ENCODE peak calls at places on chromosomes 1 and 21, in four cellular contexts. I is choroid plexus epithelial cell, B is astrocyte of the spinal cord, O is astrocyte. F is an unnamed sample.

GRCh38 chr1:214727274-214727673 is 124.3 kb downstream of the CENPF start:
- DNase-seq in I (no peak), B (no peak), O (no peak), F (no peak)

GRCh38 chr1:193143285-193143684 is 21.5 kb downstream of the CDC73 start:
- DNase-seq in I (peak; percentile 51), B (peak; percentile 37), O (no peak), F (peak; percentile 35)

GRCh38 chr1:84582802-84583587 is 8.8 kb upstream of the CTBS start:
- DNase-seq in I (peak; percentile 65), B (no peak), O (peak; percentile 38), F (peak; percentile 22)

GRCh38 chr1:98949166-98949565 is 55.5 kb downstream of the PLPPR5 start:
- DNase-seq in I (no peak), B (no peak), O (no peak), F (no peak)

GRCh38 chr1:8025061-8025670 is 943 bp downstream of the ERRFI1 start:
- DNase-seq in I (peak; percentile 57), B (peak; percentile 35), O (no peak), F (no peak)

GRCh38 chr1:235102993-235103411 is 25.6 kb downstream of the TOMM20 start:
- DNase-seq in I (no peak), B (no peak), O (no peak), F (no peak)

GRCh38 chr1:13714851-13715250 is 14.9 kb downstream of the PRDM2 start:
- DNase-seq in I (peak; percentile 28), B (no peak), O (no peak), F (no peak)

GRCh38 chr1:14812189-14812588 is 213.7 kb downstream of the KAZN start:
- DNase-seq in I (no peak), B (no peak), O (no peak), F (no peak)

GRCh38 chr21:35217504-35218060 is 168.5 kb upstream of the RUNX1 start:
- DNase-seq in I (peak; percentile 89), B (peak; percentile 79), O (peak; percentile 93), F (peak; percentile 88)

GRCh38 chr1:26913754-26914619 is at the start of gene NR0B2:
- DNase-seq in I (no peak), B (no peak), O (no peak), F (no peak)

GRCh38 chr1:229310833-229311232 is 32.0 kb downstream of the CCSAP start:
- DNase-seq in I (peak; percentile 20), B (peak; percentile 15), O (peak; percentile 41), F (no peak)

GRCh38 chr1:8409107-8409506 is 91.2 kb downstream of the SLC45A1 start:
- DNase-seq in I (peak; percentile 83), B (peak; percentile 75), O (peak; percentile 62), F (peak; percentile 14)

GRCh38 chr1:167926486-167926997 is 9.9 kb upstream of the DCAF6 start:
- DNase-seq in I (no peak), B (no peak), O (no peak), F (no peak)

GRCh38 chr1:20070357-20070756 is 363 bp downstream of the PLA2G5 start:
- DNase-seq in I (no peak), B (no peak), O (no peak), F (no peak)

GRCh38 chr1:109531205-109531779 is 8.4 kb upstream of the GPR61 start:
- DNase-seq in I (no peak), B (no peak), O (no peak), F (no peak)

GRCh38 chr21:44895859-44896258 is 22.4 kb upstream of the PTTG1IP start:
- DNase-seq in I (no peak), B (no peak), O (no peak), F (no peak)

GRCh38 chr21:33791058-33791457 is 124.5 kb downstream of the ATP5PO start:
- DNase-seq in I (no peak), B (no peak), O (no peak), F (no peak)

GRCh38 chr1:74534241-74534640 is 21.8 kb upstream of the LRRC53 start:
- DNase-seq in I (peak; percentile 1), B (peak; percentile 53), O (peak; percentile 88), F (no peak)

GRCh38 chr1:205827623-205828022 is 14.6 kb upstream of the SLC41A1 start:
- DNase-seq in I (no peak), B (no peak), O (no peak), F (peak; percentile 36)

GRCh38 chr1:184866991-184867788 is 107.1 kb downstream of the NIBAN1 start:
- DNase-seq in I (peak; percentile 98), B (peak; percentile 98), O (peak; percentile 100), F (peak; percentile 98)

GRCh38 chr1:22971161-22972062 is 1.3 kb downstream of the LACTBL1 start:
- DNase-seq in I (peak; percentile 35), B (no peak), O (peak; percentile 13), F (no peak)

GRCh38 chr1:3023994-3024393 is 2.7 kb downstream of the ACTRT2 start:
- DNase-seq in I (no peak), B (no peak), O (no peak), F (no peak)
- TF ChIP-seq CTCF in I (no peak), B (no peak), O (no peak), F (no peak)

DNA sequence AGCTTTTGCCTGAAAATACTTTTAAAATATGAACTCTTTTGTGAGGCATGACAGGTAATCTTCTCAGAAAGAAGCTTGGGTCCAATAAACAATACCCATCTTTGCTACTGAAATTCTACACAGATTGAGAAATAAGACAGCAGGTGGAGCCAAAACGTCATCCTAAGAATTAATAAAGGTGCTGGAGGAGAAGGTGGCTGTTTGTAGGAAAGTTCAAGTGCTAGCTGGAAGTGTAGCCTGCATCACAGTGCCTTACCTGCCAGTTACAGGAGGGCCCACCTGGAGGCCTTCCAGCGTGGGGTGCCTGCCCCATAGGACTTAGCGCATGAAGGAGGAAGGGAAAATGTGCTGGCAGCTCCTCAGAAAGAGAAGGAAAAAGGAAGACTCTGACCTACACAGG is 93.7 kb downstream of the TTC3 start:
- DNase-seq in I (no peak), B (no peak), O (no peak), F (peak; percentile 30)
- TF ChIP-seq CTCF in I (peak; percentile 12), B (peak; percentile 0), O (no peak), F (peak; percentile 25)

GRCh38 chr1:114764689-114765088 is 6.9 kb upstream of the CSDE1 start:
- DNase-seq in I (no peak), B (no peak), O (no peak), F (no peak)
- TF ChIP-seq CTCF in I (no peak), B (no peak), O (no peak), F (peak; percentile 16)

GRCh38 chr1:63924600-63924999 is 150.8 kb downstream of the ROR1 start:
- DNase-seq in I (peak; percentile 21), B (no peak), O (no peak), F (no peak)
- TF ChIP-seq CTCF in I (peak; percentile 39), B (no peak), O (no peak), F (no peak)

DNA sequence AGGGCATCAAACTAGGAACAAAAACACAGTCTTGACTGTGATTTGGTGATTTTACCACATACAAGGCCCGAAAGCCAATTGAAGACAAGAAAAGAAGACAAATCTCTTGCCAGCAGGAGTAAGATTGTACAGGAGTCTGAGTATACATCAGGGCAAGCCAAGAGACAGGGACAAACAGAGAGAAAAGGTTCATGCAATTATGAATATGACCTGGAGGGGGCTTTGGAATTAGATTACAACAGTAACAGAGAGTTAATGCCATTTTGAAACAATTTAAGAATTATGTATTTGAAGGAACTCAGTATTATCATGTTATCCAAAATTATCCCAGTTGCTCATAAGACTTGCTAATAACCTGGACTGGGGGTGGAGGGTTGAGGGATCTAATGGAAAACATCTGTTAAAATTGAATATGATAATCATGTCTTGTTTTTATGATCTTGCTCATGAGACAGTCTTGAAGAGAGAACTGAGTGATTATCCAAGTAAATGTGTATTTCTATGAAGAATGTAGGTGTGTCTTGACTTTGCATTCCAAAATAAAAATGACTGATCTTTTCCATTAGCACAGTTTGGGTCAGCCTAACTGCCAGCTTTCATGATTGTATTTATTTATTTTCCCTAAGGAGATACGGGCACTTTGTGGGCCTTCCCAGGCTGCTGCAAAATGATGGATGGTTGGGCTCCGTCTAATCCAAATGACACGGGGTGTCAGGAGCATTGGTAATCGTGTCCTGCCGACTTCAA is 117.7 kb downstream of the ERG start:
- DNase-seq in I (peak; percentile 62), B (peak; percentile 13), O (peak; percentile 17), F (peak; percentile 46)
- TF ChIP-seq CTCF in I (peak; percentile 54), B (peak; percentile 50), O (peak; percentile 40), F (peak; percentile 14)

DNA sequence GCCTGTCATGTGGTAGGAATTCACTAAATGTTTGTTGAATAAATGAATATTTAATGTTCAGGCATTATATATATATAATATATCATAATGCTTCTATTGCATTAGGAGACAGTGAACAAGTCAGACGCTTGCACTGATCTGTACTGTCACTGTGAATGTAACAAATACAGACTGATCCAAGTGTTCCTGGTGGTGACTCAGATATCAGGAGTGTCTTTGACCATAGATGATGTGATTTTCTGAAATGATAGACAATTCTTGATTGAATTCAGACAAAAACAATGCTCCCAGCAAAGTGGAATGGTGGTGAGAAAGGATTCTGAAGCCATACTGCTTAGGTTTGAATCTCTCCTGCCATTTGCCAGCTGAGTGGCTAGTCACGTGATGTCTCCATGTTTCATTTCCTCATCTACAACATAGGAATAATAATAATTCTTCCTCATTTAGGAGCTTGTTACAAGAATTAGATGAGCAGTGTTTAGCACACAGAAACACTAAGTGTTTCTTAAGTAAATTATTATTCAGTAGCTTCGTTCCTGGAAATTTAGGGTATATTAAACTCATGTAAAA is 71.0 kb downstream of the OLFML2B start:
- DNase-seq in I (no peak), B (no peak), O (no peak), F (no peak)
- TF ChIP-seq CTCF in I (no peak), B (no peak), O (no peak), F (no peak)

F was measured in MCF 10A.